ENCODE peak calls at places on chromosomes 16 and 17, in four cellular contexts. One of them, this sample, is unnamed.

GRCh38 chr17:3762922-3763776 is 37.8 kb downstream of the ITGAE start:
- DNase-seq in AG04450: no peak
- DNase-seq in activated CD4-positive, alpha-beta T cell treated with anti-CD3 and anti-CD28 coated beads, Interleukin-2, amount 50 U/mL, for 1 hour: no peak
- DNase-seq in DMS79: no peak
- DNase-seq in this sample: no peak

GRCh38 chr17:79079421-79080200 is 5.0 kb downstream of the ENGASE start:
- DNase-seq in AG04450: no peak
- DNase-seq in activated CD4-positive, alpha-beta T cell treated with anti-CD3 and anti-CD28 coated beads, Interleukin-2, amount 50 U/mL, for 1 hour: no peak
- DNase-seq in DMS79: no peak
- DNase-seq in this sample: no peak

GRCh38 chr17:10118788-10119130 is 79.6 kb downstream of the GAS7 start:
- DNase-seq in AG04450: no peak
- DNase-seq in activated CD4-positive, alpha-beta T cell treated with anti-CD3 and anti-CD28 coated beads, Interleukin-2, amount 50 U/mL, for 1 hour: no peak
- DNase-seq in DMS79: no peak
- DNase-seq in this sample: no peak

GRCh38 chr17:8273884-8274444 is 14.5 kb upstream of the RANGRF start:
- DNase-seq in AG04450: no peak
- DNase-seq in activated CD4-positive, alpha-beta T cell treated with anti-CD3 and anti-CD28 coated beads, Interleukin-2, amount 50 U/mL, for 1 hour: no peak
- DNase-seq in DMS79: no peak
- DNase-seq in this sample: no peak

GRCh38 chr17:1629647-1630310 is 1.1 kb upstream of the SLC43A2 start:
- DNase-seq in AG04450: no peak
- DNase-seq in activated CD4-positive, alpha-beta T cell treated with anti-CD3 and anti-CD28 coated beads, Interleukin-2, amount 50 U/mL, for 1 hour: peak
- DNase-seq in DMS79: peak
- DNase-seq in this sample: peak

GRCh38 chr17:80949451-80950421 is 41.9 kb upstream of the CHMP6 start:
- DNase-seq in AG04450: no peak
- DNase-seq in activated CD4-positive, alpha-beta T cell treated with anti-CD3 and anti-CD28 coated beads, Interleukin-2, amount 50 U/mL, for 1 hour: no peak
- DNase-seq in DMS79: no peak
- DNase-seq in this sample: no peak

GRCh38 chr17:50672831-50673551 is 34.7 kb downstream of the ANKRD40 start:
- DNase-seq in AG04450: no peak
- DNase-seq in activated CD4-positive, alpha-beta T cell treated with anti-CD3 and anti-CD28 coated beads, Interleukin-2, amount 50 U/mL, for 1 hour: no peak
- DNase-seq in DMS79: no peak
- DNase-seq in this sample: no peak

GRCh38 chr16:624522-625401 is 6.0 kb upstream of the WFIKKN1 start:
- DNase-seq in AG04450: no peak
- DNase-seq in activated CD4-positive, alpha-beta T cell treated with anti-CD3 and anti-CD28 coated beads, Interleukin-2, amount 50 U/mL, for 1 hour: no peak
- DNase-seq in DMS79: no peak
- DNase-seq in this sample: no peak

GRCh38 chr16:56972898-56973689 is 11.3 kb downstream of the CETP start:
- DNase-seq in AG04450: no peak
- DNase-seq in activated CD4-positive, alpha-beta T cell treated with anti-CD3 and anti-CD28 coated beads, Interleukin-2, amount 50 U/mL, for 1 hour: no peak
- DNase-seq in DMS79: no peak
- DNase-seq in this sample: no peak

GRCh38 chr17:7323731-7324437 is 5.3 kb downstream of the NEURL4 start:
- DNase-seq in AG04450: no peak
- DNase-seq in activated CD4-positive, alpha-beta T cell treated with anti-CD3 and anti-CD28 coated beads, Interleukin-2, amount 50 U/mL, for 1 hour: peak
- DNase-seq in DMS79: no peak
- DNase-seq in this sample: peak

GRCh38 chr16:16041196-16041892 is 91.9 kb downstream of the ABCC1 start:
- DNase-seq in AG04450: no peak
- DNase-seq in activated CD4-positive, alpha-beta T cell treated with anti-CD3 and anti-CD28 coated beads, Interleukin-2, amount 50 U/mL, for 1 hour: no peak
- DNase-seq in DMS79: no peak
- DNase-seq in this sample: no peak

GRCh38 chr17:74992223-74992622 is 4.8 kb downstream of the CDR2L start:
- DNase-seq in AG04450: no peak
- DNase-seq in activated CD4-positive, alpha-beta T cell treated with anti-CD3 and anti-CD28 coated beads, Interleukin-2, amount 50 U/mL, for 1 hour: no peak
- DNase-seq in DMS79: no peak
- DNase-seq in this sample: no peak

GRCh38 chr16:53090591-53091507 is 36.1 kb downstream of the CHD9 start:
- DNase-seq in AG04450: peak
- DNase-seq in activated CD4-positive, alpha-beta T cell treated with anti-CD3 and anti-CD28 coated beads, Interleukin-2, amount 50 U/mL, for 1 hour: no peak
- DNase-seq in DMS79: no peak
- DNase-seq in this sample: no peak

GRCh38 chr16:66131895-66132294 is 234.6 kb upstream of the CDH5 start:
- DNase-seq in AG04450: no peak
- DNase-seq in activated CD4-positive, alpha-beta T cell treated with anti-CD3 and anti-CD28 coated beads, Interleukin-2, amount 50 U/mL, for 1 hour: no peak
- DNase-seq in DMS79: no peak
- DNase-seq in this sample: no peak

This sample was measured in CD4-positive, alpha-beta memory T cell.